ENCODE peak calls at places on chromosomes 7 and 10, in ten cellular contexts. K, Q, D, P, L, S, N, G, R and I are unnamed samples. For H3K4me1, the result is how much of the 10 kb centered on the place peaks cover.

GRCh38 chr7:64653721-64654401 is 12.1 kb upstream of the ZNF107 start:
- DNase-seq in S (no peak), G (no peak), P (no peak), D (no peak), K (no peak), L (no peak), R (no peak), Q (no peak), N (no peak), I (no peak)

GRCh38 chr10:21534611-21535493 is 820 bp downstream of the MLLT10 start:
- DNase-seq in G (no peak), L (peak), K (peak), Q (peak), P (peak), S (peak), R (peak), N (peak), D (peak), I (peak)

GRCh38 chr10:73590881-73591577 is at the start of gene USP54:
- DNase-seq in R (no peak), P (peak), N (peak), S (no peak), Q (no peak), D (no peak), K (peak), G (peak), L (peak), I (peak)

GRCh38 chr10:8402469-8403074 is 348.1 kb downstream of the GATA3 start:
- DNase-seq in N (peak), D (no peak), K (no peak), Q (no peak), L (no peak), S (no peak), R (no peak), G (no peak), P (no peak), I (peak)

GRCh38 chr10:28810062-28810870 is 132.9 kb downstream of the BAMBI start:
- DNase-seq in Q (no peak), L (no peak), S (no peak), N (peak), P (no peak), K (no peak), G (no peak), D (no peak), R (no peak), I (no peak)

GRCh38 chr10:130194194-130194990 is 58.2 kb downstream of the GLRX3 start:
- DNase-seq in G (no peak), N (no peak), R (no peak), P (no peak), L (no peak), D (no peak), Q (peak), S (peak), K (no peak), I (no peak)

GRCh38 chr7:159113056-159113455 is 31.6 kb downstream of the VIPR2 start:
- DNase-seq in D (no peak), S (peak), G (no peak), N (no peak), P (no peak), K (no peak), R (peak), L (no peak), Q (peak), I (no peak)

GRCh38 chr10:128040681-128041080 is 85.5 kb downstream of the MKI67 start:
- DNase-seq in Q (no peak), K (no peak), R (no peak), D (no peak), P (no peak), S (peak), N (no peak), L (no peak), G (no peak), I (no peak)

GRCh38 chr10:88080213-88080612 is 216.8 kb downstream of the PTEN start:
- DNase-seq in N (no peak), G (no peak), L (peak), S (no peak), Q (no peak), P (peak), D (no peak), R (no peak), K (no peak), I (no peak)

GRCh38 chr7:150988230-150989226 is 2.3 kb upstream of the NOS3 start:
- DNase-seq in K (peak), R (no peak), N (peak), L (peak), G (no peak), P (peak), Q (peak), D (no peak), S (peak), I (peak)

GRCh38 chr10:24849537-24850299 is 102.7 kb downstream of the PRTFDC1 start:
- DNase-seq in L (peak), R (no peak), S (no peak), N (peak), D (no peak), G (no peak), P (no peak), K (no peak), Q (no peak), I (no peak)

GRCh38 chr10:4315529-4315928 is 510.5 kb upstream of the AKR1E2 start:
- DNase-seq in R (peak), N (no peak), L (no peak), Q (no peak), G (no peak), P (no peak), D (no peak), S (no peak), K (peak), I (no peak)

GRCh38 chr10:132837905-132838304 is 52.0 kb upstream of the NKX6-2 start:
- DNase-seq in S (peak), R (peak), Q (no peak), L (no peak), K (no peak), G (no peak), P (no peak), D (no peak), N (no peak), I (no peak)

GRCh38 chr7:157037635-157038034 is 27.2 kb upstream of the MNX1 start:
- DNase-seq in P (no peak), Q (no peak), G (no peak), R (no peak), S (no peak), K (no peak), D (no peak), N (no peak), L (no peak), I (no peak)

GRCh38 chr7:13077466-13077865 is 390.0 kb downstream of the ARL4A start:
- DNase-seq in L (no peak), Q (no peak), R (no peak), G (no peak), P (no peak), K (no peak), S (no peak), N (peak), D (no peak), I (no peak)

GRCh38 chr10:106043833-106044232 is 1120.7 kb downstream of the SORCS1 start:
- DNase-seq in G (no peak), D (no peak), P (no peak), N (peak), S (no peak), K (no peak), R (no peak), L (no peak), Q (no peak), I (no peak)

GRCh38 chr10:106033065-106033464 is 1131.4 kb downstream of the SORCS1 start:
- DNase-seq in N (no peak), Q (no peak), S (no peak), R (no peak), G (no peak), D (no peak), P (no peak), L (no peak), K (no peak), I (no peak)

GRCh38 chr10:106038246-106038645 is 1126.3 kb downstream of the SORCS1 start:
- DNase-seq in L (no peak), K (no peak), P (no peak), D (no peak), N (peak), S (no peak), G (no peak), Q (no peak), R (no peak), I (no peak)
- H3K4me1 ChIP-seq in L (under half), K (under half), P (under half), D (under half), N (under half), S (under half), G (under half), Q (under half), R (under half), I (under half)

GRCh38 chr7:30973791-30974604 is 10.2 kb downstream of the GHRHR start:
- DNase-seq in S (no peak), P (no peak), G (no peak), Q (no peak), N (no peak), R (peak), K (no peak), L (no peak), D (no peak), I (no peak)
- H3K27ac ChIP-seq in S (no peak), P (peak), G (no peak), Q (no peak), N (no peak), R (no peak), K (no peak), L (peak), D (no peak), I (no peak)

GRCh38 chr10:113028393-113029054 is 78.5 kb downstream of the TCF7L2 start:
- DNase-seq in N (no peak), Q (no peak), R (no peak), D (no peak), L (no peak), P (no peak), G (no peak), K (no peak), S (no peak), I (no peak)
- H3K4me1 ChIP-seq in N (under half), Q (under half), R (under half), D (under half), L (half or more), P (under half), G (under half), K (under half), S (under half), I (under half)

GRCh38 chr7:19114591-19114855 is 2.9 kb downstream of the TWIST1 start:
- DNase-seq in G (no peak), Q (no peak), L (no peak), P (no peak), R (no peak), D (no peak), S (no peak), K (no peak), N (peak), I (no peak)

GRCh38 chr7:19113855-19114590 is 3.4 kb downstream of the TWIST1 start:
- DNase-seq in S (no peak), N (peak), Q (no peak), D (no peak), L (no peak), G (no peak), R (no peak), P (no peak), K (no peak), I (no peak)

GRCh38 chr7:19117081-19117869 is at the start of gene TWIST1:
- DNase-seq in K (peak), G (peak), R (peak), D (no peak), S (peak), Q (no peak), P (no peak), N (peak), L (peak), I (no peak)

GRCh38 chr7:19117870-19118608 is 603 bp upstream of the TWIST1 start:
- DNase-seq in G (no peak), S (peak), L (no peak), N (peak), K (no peak), D (no peak), R (peak), P (no peak), Q (no peak), I (no peak)

GRCh38 chr7:19116121-19117080 is 1.0 kb downstream of the TWIST1 start:
- DNase-seq in R (peak), N (peak), P (no peak), D (no peak), Q (no peak), S (peak), K (peak), G (no peak), L (peak), I (no peak)
- H3K27ac ChIP-seq in R (peak), N (no peak), P (no peak), D (no peak), Q (no peak), S (no peak), K (peak), G (no peak), L (peak), I (no peak)

GRCh38 chr10:16947071-16947470 is 129.8 kb upstream of the RSU1 start:
- DNase-seq in S (no peak), R (no peak), Q (no peak), K (no peak), P (no peak), G (no peak), D (no peak), N (no peak), L (no peak), I (no peak)
- H3K4me1 ChIP-seq in S (under half), R (under half), Q (under half), K (under half), P (under half), G (under half), D (under half), N (under half), L (under half), I (under half)